ENCODE peak calls at places on chromosomes 16 and 17, in ten cellular contexts. H is testis, T is neural crest cell, D is ascending aorta, R is endothelial cell, E is gastrocnemius medialis, C is astrocyte of the spinal cord, B is tibial nerve, P is RWPE2, X is cardiac muscle cell. U is an unnamed sample.

GRCh38 chr17:37815516-37815915 is 70.7 kb upstream of the HNF1B start:
- DNase-seq in H (no peak), T (no peak), D (no peak), R (no peak), E (no peak), C (no peak), B (no peak), P (no peak), X (no peak), U (no peak)

GRCh38 chr17:55286681-55287589 is 22.2 kb downstream of the HLF start:
- DNase-seq in H (no peak), T (no peak), D (no peak), R (no peak), E (no peak), C (peak; percentile 54), B (no peak), P (no peak), X (no peak), U (no peak)

GRCh38 chr17:80762076-80762475 is 217.4 kb downstream of the RPTOR start:
- DNase-seq in H (no peak), T (no peak), D (no peak), R (no peak), E (no peak), C (no peak), B (no peak), P (no peak), X (no peak), U (no peak)

GRCh38 chr16:54268340-54268739 is 18.2 kb downstream of the IRX3 start:
- DNase-seq in H (no peak), T (no peak), D (no peak), R (no peak), E (no peak), C (no peak), B (no peak), P (no peak), X (no peak), U (no peak)

GRCh38 chr17:17685775-17686291 is 4.6 kb downstream of the RAI1 start:
- DNase-seq in H (peak; percentile 68), T (no peak), D (no peak), R (no peak), E (no peak), C (peak; percentile 67), B (no peak), P (peak; percentile 93), X (no peak), U (no peak)

GRCh38 chr17:51657224-51657623 is 396.9 kb downstream of the UTP18 start:
- DNase-seq in H (no peak), T (no peak), D (no peak), R (no peak), E (no peak), C (no peak), B (no peak), P (no peak), X (no peak), U (no peak)

GRCh38 chr17:83173180-83173996 is 94.0 kb downstream of the METRNL start:
- DNase-seq in H (no peak), T (no peak), D (no peak), R (no peak), E (peak; percentile 5), C (no peak), B (peak; percentile 11), P (peak; percentile 43), X (no peak), U (peak; percentile 8)

GRCh38 chr16:19242186-19242585 is 43.3 kb upstream of the CLEC19A start:
- DNase-seq in H (no peak), T (no peak), D (no peak), R (no peak), E (no peak), C (no peak), B (no peak), P (no peak), X (no peak), U (no peak)

GRCh38 chr17:32289454-32289853 is 23.8 kb downstream of the RHBDL3 start:
- DNase-seq in H (no peak), T (no peak), D (no peak), R (no peak), E (no peak), C (no peak), B (no peak), P (no peak), X (no peak), U (no peak)

DNA sequence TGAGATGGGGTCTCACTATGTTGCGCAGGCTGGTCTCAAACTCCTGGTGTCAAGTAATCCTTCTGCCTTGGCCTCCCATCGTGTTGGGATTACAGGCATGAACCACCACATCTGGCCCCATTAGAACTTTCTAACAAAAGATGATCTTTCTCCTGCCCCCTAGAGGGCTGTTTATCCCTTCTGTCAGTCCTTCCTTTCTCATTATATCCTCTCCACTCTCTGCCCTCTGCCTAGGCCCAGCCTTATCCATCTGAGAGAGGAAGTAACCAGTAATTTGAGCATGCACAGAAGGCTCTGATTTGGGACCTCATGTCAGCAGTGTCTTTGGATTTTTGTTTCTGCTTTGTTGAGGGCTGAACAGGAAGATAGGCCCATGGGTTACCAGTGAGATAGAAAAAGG is 4.4 kb upstream of the DHX40 start:
- DNase-seq in H (no peak), T (no peak), D (no peak), R (peak; percentile 21), E (no peak), C (no peak), B (no peak), P (no peak), X (peak; percentile 5), U (no peak)
- TF ChIP-seq CTCF in H (no peak), T (peak; percentile 33), D (no peak), R (no peak), E (peak; percentile 20), C (peak; percentile 38), B (no peak), P (peak; percentile 36), X (peak; percentile 44), U (peak; percentile 7)

GRCh38 chr16:87058728-87059250 is 258.4 kb downstream of the C16orf95 start:
- DNase-seq in H (no peak), T (no peak), D (no peak), R (no peak), E (no peak), C (no peak), B (no peak), P (no peak), X (no peak), U (no peak)

GRCh38 chr16:87057951-87058560 is 259.1 kb downstream of the C16orf95 start:
- DNase-seq in H (no peak), T (no peak), D (no peak), R (no peak), E (no peak), C (no peak), B (no peak), P (no peak), X (no peak), U (no peak)

GRCh38 chr16:87056551-87056950 is 260.6 kb downstream of the C16orf95 start:
- DNase-seq in H (no peak), T (no peak), D (no peak), R (no peak), E (no peak), C (no peak), B (no peak), P (no peak), X (no peak), U (no peak)

GRCh38 chr16:87056083-87056482 is 261.1 kb downstream of the C16orf95 start:
- DNase-seq in H (no peak), T (no peak), D (no peak), R (no peak), E (no peak), C (peak; percentile 47), B (no peak), P (no peak), X (no peak), U (no peak)

DNA sequence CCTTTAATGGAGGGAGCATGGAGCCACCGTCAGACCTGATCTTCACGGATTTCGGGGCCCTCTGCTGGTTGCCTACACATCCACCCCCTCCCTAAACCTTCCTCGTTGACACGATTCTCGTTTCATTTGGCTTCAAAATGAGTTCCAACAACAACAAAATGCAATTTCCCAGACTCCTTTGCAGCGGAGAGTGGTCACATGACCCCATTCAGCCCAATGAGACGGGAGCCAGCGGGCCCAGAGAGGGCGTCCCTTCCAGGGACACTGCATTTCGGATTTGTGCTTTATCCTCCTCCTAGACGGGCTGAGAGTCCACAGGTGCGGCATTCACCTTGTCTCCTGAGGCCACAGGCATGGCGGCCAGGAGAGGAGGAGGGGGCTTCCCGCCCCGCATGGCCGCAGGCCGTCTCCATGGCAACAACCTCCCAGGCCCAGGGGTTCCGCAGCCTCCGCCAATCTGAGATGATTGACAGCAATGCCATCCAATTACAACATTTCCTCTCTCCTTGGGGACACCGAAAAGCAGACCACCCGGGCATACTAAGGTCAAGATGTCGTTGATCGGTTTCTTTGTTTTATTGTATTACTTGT is 259.8 kb downstream of the C16orf95 start:
- DNase-seq in H (peak; percentile 68), T (no peak), D (no peak), R (no peak), E (no peak), C (no peak), B (no peak), P (no peak), X (no peak), U (no peak)
- TF ChIP-seq CTCF in H (no peak), T (no peak), D (no peak), R (no peak), E (no peak), C (peak; percentile 32), B (no peak), P (peak; percentile 20), X (peak; percentile 11), U (peak; percentile 15)

GRCh38 chr17:46943511-46944393 is 20.8 kb downstream of the GOSR2 start:
- DNase-seq in H (peak; percentile 62), T (no peak), D (no peak), R (no peak), E (no peak), C (peak; percentile 20), B (no peak), P (no peak), X (no peak), U (no peak)

GRCh38 chr17:46943218-46943510 is 20.2 kb downstream of the GOSR2 start:
- DNase-seq in H (no peak), T (no peak), D (no peak), R (no peak), E (no peak), C (no peak), B (no peak), P (no peak), X (no peak), U (no peak)

GRCh38 chr17:46944931-46945330 is 22.0 kb downstream of the GOSR2 start:
- DNase-seq in H (no peak), T (no peak), D (no peak), R (no peak), E (no peak), C (no peak), B (no peak), P (no peak), X (no peak), U (no peak)

GRCh38 chr17:46942441-46943217 is 19.7 kb downstream of the GOSR2 start:
- DNase-seq in H (peak; percentile 77), T (peak; percentile 77), D (no peak), R (peak; percentile 83), E (peak; percentile 53), C (peak; percentile 68), B (no peak), P (no peak), X (peak; percentile 78), U (peak; percentile 81)

GRCh38 chr17:46940692-46941404 is 17.9 kb downstream of the GOSR2 start:
- DNase-seq in H (peak; percentile 87), T (peak; percentile 82), D (no peak), R (peak; percentile 88), E (peak; percentile 61), C (peak; percentile 69), B (peak; percentile 35), P (no peak), X (peak; percentile 90), U (peak; percentile 86)
- TF ChIP-seq CTCF in H (peak; percentile 34), T (peak; percentile 93), D (peak; percentile 65), R (peak; percentile 68), E (peak; percentile 78), C (peak; percentile 97), B (peak; percentile 63), P (peak; percentile 93), X (peak; percentile 96), U (peak; percentile 85)

GRCh38 chr17:53426505-53426904 is 396.2 kb upstream of the KIF2B start:
- DNase-seq in H (no peak), T (no peak), D (no peak), R (no peak), E (no peak), C (no peak), B (no peak), P (no peak), X (no peak), U (no peak)
- TF ChIP-seq CTCF in H (no peak), T (no peak), D (no peak), R (no peak), E (no peak), C (no peak), B (no peak), P (no peak), X (no peak), U (no peak)